ENCODE peak calls at places on chromosomes 1 and 21, in four cellular contexts. One of them, this sample, is unnamed.

GRCh38 chr1:204348197-204348596 is 11.5 kb downstream of the PLEKHA6 start:
- DNase-seq in IMR-90: no peak
- DNase-seq in heart left ventricle: no peak
- DNase-seq in prostate gland: no peak
- DNase-seq in this sample: no peak

GRCh38 chr1:40045182-40045581 is 4.7 kb downstream of the CAP1 start:
- DNase-seq in prostate gland: no peak
- DNase-seq in heart left ventricle: no peak
- DNase-seq in IMR-90: peak; percentile 47
- DNase-seq in this sample: no peak

GRCh38 chr21:34126269-34126668 is 52.9 kb downstream of the MRPS6 start:
- DNase-seq in IMR-90: peak; percentile 53
- DNase-seq in heart left ventricle: no peak
- DNase-seq in prostate gland: no peak
- DNase-seq in this sample: no peak

GRCh38 chr1:12244078-12244477 is 14.2 kb downstream of the VPS13D start:
- DNase-seq in prostate gland: no peak
- DNase-seq in heart left ventricle: no peak
- DNase-seq in IMR-90: no peak
- DNase-seq in this sample: no peak

GRCh38 chr1:182359645-182360044 is 31.9 kb downstream of the GLUL start:
- DNase-seq in prostate gland: no peak
- DNase-seq in heart left ventricle: no peak
- DNase-seq in IMR-90: no peak
- DNase-seq in this sample: no peak

GRCh38 chr1:3170566-3171453 is 101.8 kb downstream of the PRDM16 start:
- DNase-seq in heart left ventricle: peak; percentile 85
- DNase-seq in IMR-90: no peak
- DNase-seq in prostate gland: peak; percentile 80
- DNase-seq in this sample: peak; percentile 72

GRCh38 chr1:16446116-16446515 is 5.6 kb downstream of the NECAP2 start:
- DNase-seq in heart left ventricle: no peak
- DNase-seq in IMR-90: no peak
- DNase-seq in prostate gland: no peak
- DNase-seq in this sample: no peak

GRCh38 chr1:84020151-84020550 is 21.2 kb upstream of the TTLL7 start:
- DNase-seq in IMR-90: no peak
- DNase-seq in prostate gland: peak; percentile 74
- DNase-seq in heart left ventricle: no peak
- DNase-seq in this sample: no peak

GRCh38 chr1:202661136-202661845 is 49.0 kb downstream of the SYT2 start:
- DNase-seq in prostate gland: no peak
- DNase-seq in IMR-90: no peak
- DNase-seq in heart left ventricle: no peak
- DNase-seq in this sample: no peak

GRCh38 chr21:42424848-42425602 is 21.3 kb downstream of the UBASH3A start:
- DNase-seq in prostate gland: no peak
- DNase-seq in heart left ventricle: no peak
- DNase-seq in IMR-90: no peak
- DNase-seq in this sample: no peak

DNA sequence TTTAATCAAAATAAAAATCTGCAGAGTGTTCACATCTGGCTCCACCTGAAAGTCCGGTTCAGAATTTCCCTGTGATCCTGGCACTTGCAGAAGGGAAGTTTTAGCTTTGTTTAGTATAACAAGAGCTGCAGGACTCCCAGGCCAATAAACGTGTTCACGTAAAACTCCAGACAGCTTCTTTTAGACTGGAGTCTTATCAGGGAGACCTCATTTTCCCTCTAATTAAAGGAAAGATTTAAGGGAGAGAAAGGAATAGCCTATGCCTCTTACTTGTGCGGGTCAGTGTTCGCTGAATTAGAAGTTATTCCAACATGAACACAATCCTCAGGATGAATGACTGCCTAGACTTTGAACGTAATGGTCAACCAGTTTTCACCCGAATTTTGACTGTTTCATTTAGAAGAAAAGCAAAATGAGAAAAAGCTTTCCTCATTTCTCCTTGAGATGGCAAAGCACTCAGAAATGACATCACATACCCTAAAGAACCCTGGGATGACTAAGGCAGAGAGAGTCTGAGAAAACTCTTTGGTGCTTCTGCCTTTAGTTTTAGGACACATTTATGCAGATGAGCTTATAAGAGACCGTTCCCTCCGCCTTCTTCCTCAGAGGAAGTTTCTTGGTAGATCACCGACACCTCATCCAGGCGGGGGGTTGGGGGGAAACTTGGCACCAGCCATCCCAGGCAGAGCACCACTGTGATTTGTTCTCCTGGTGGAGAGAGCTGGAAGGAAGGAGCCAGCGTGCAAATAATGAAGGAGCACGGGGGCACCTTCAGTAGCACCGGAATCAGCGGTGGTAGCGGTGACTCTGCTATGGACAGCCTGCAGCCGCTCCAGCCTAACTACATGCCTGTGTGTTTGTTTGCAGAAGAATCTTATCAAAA is 202.1 kb upstream of the SGIP1 start:
- DNase-seq in prostate gland: peak; percentile 85
- DNase-seq in IMR-90: peak; percentile 85
- DNase-seq in heart left ventricle: peak; percentile 80
- DNase-seq in this sample: peak; percentile 55
- TF ChIP-seq POLR2A in prostate gland: peak; percentile 34
- TF ChIP-seq POLR2A in IMR-90: peak; percentile 24
- TF ChIP-seq POLR2A in heart left ventricle: peak; percentile 49
- TF ChIP-seq POLR2A in this sample: peak; percentile 18

DNA sequence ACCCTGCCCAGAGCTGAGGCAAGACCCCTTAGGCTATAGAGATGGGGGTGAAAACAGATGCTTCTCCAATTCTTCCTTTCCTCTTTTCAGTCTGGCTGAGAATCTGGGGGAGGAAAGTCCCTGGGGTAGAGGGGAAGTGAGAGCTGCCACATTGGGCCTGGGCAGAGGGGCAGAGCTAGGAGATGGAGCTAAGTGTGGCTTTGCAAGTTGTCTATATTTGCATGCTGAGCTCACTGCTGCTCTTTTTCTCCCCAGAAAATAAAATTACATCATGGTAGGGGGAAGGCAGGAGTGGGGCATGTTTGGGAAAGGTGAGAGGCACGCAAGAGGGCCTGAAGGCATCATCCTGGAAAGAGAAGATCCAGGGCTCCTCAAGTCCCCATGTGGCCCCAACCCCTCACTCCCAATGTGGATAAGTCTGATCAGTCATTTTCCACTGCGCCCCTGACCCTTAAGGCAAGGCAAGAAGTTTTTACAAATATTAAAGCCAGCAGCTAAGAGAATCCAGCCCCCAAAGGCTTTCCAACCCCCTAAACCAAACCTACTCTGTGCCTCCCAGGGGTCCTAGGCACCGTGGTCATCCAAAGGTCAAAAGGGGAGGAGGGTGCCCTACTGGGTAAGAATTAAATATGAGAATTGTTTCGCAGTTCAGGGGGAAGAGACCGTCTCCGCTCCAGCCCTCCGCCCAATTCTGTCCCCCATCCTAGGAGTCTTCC is 500 bp upstream of the PEA15 start:
- DNase-seq in heart left ventricle: no peak
- DNase-seq in prostate gland: no peak
- DNase-seq in IMR-90: no peak
- DNase-seq in this sample: no peak
- H3K4me1 ChIP-seq in heart left ventricle: peaks cover 48% of the 10 kb centered on the region
- H3K4me1 ChIP-seq in prostate gland: peaks cover 13% of the 10 kb centered on the region
- H3K4me1 ChIP-seq in IMR-90: peaks cover 36% of the 10 kb centered on the region
- H3K4me1 ChIP-seq in this sample: peaks cover 5% of the 10 kb centered on the region

DNA sequence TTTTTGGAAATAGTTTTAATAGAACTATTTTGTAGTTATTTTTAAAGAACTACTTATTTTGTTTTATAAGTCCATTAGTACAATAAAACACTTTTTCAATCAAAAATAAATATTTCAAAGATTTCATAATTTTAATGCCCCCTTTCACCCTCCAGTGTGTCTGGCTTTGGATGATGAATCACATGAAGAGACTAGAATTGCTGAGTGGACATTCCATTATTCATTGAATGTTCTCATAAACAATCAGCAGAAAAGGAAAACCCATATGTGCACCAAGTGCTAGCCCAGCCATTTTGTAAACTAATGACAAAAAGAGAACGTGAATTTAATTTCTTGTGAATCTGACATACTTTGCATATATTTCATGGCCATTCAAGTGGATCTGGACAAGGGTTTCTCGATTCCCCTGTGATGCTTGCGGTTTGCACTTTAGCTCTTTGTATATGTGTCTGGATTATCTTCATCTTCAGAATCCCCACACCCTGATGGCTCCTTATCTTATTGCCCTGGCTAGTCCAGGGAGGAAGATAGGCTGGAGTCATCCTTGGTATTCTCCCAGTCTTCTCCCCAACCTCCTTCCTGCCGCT is 20.7 kb upstream of the CHIA start:
- DNase-seq in heart left ventricle: no peak
- DNase-seq in IMR-90: no peak
- DNase-seq in prostate gland: no peak
- DNase-seq in this sample: no peak
- TF ChIP-seq POLR2A in heart left ventricle: no peak
- TF ChIP-seq POLR2A in IMR-90: no peak
- TF ChIP-seq POLR2A in prostate gland: no peak
- TF ChIP-seq POLR2A in this sample: no peak

GRCh38 chr1:5856246-5856815 is 135.9 kb downstream of the NPHP4 start:
- DNase-seq in heart left ventricle: no peak
- DNase-seq in prostate gland: no peak
- DNase-seq in IMR-90: peak; percentile 38
- DNase-seq in this sample: no peak

GRCh38 chr1:5855196-5855897 is 136.9 kb downstream of the NPHP4 start:
- DNase-seq in IMR-90: no peak
- DNase-seq in prostate gland: no peak
- DNase-seq in heart left ventricle: no peak
- DNase-seq in this sample: no peak

GRCh38 chr1:5858246-5858645 is 134.0 kb downstream of the NPHP4 start:
- DNase-seq in IMR-90: no peak
- DNase-seq in heart left ventricle: no peak
- DNase-seq in prostate gland: no peak
- DNase-seq in this sample: no peak

GRCh38 chr1:5857508-5858090 is 134.6 kb downstream of the NPHP4 start:
- DNase-seq in IMR-90: no peak
- DNase-seq in prostate gland: no peak
- DNase-seq in heart left ventricle: no peak
- DNase-seq in this sample: no peak

DNA sequence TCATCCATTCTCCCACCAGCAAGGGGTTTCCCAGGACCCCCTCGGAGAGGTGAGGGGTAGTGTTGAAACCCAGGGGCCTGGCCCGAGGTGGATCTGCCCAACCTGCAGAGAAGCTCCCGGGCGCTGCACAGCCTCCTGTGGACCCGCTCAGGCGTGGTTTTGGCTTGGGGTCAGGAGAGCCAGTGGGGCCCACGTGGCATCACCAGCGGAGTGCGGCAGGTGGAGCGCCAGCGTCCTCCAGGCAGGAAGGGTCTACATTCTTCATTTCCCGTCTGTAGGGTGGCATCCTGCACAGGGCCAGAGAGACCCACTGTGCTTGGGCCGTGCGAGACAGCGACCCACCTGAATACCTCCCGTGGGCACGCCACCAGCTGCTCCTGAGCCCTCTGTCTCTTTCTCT is 135.2 kb downstream of the NPHP4 start:
- DNase-seq in heart left ventricle: no peak
- DNase-seq in prostate gland: no peak
- DNase-seq in IMR-90: no peak
- DNase-seq in this sample: no peak
- H3K4me1 ChIP-seq in heart left ventricle: no peaks in the 10 kb centered on the region
- H3K4me1 ChIP-seq in prostate gland: no peaks in the 10 kb centered on the region
- H3K4me1 ChIP-seq in IMR-90: no peaks in the 10 kb centered on the region
- H3K4me1 ChIP-seq in this sample: no peaks in the 10 kb centered on the region

GRCh38 chr1:19121192-19121591 is 88.9 kb downstream of the UBR4 start:
- DNase-seq in IMR-90: no peak
- DNase-seq in prostate gland: no peak
- DNase-seq in heart left ventricle: no peak
- DNase-seq in this sample: no peak
- TF ChIP-seq POLR2A in IMR-90: no peak
- TF ChIP-seq POLR2A in prostate gland: no peak
- TF ChIP-seq POLR2A in heart left ventricle: no peak
- TF ChIP-seq POLR2A in this sample: no peak

GRCh38 chr1:26350343-26350700 is 3.6 kb downstream of the CRYBG2 start:
- DNase-seq in heart left ventricle: no peak
- DNase-seq in IMR-90: no peak
- DNase-seq in prostate gland: no peak
- DNase-seq in this sample: no peak
- H3K4me1 ChIP-seq in heart left ventricle: no peaks in the 10 kb centered on the region
- H3K4me1 ChIP-seq in IMR-90: peaks cover 9% of the 10 kb centered on the region
- H3K4me1 ChIP-seq in prostate gland: peaks cover 5% of the 10 kb centered on the region
- H3K4me1 ChIP-seq in this sample: no peaks in the 10 kb centered on the region

DNA sequence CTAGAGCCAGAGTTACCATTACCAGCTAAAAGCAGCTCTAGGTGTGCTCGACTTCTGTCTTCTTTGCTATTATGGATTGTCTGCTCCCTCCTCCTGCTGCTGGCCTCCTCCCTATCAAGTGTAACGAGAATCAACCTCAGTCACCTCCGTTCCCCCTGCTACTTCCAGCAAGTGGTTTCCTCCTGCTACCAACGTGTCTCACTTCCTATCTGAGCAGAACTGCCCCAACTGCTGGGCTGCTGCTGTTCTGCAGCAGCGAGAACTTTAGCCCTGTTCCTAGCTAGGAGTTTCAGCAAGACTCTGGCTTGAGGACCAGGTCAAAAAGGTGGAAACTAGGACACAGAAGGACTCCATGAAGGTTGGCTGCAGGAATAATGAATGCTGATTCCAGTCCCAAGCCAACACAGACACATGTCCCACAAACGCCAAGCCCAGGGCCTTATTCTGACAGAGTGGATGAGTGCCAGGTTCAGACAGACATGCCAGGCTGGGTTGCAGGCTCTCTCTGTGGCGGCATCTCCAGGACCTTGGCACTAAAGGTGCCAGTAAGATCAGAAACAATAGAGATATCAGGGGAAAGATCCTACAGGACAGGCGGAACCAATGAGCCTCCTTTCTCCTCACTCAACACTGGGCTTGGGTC is 46.9 kb downstream of the CD34 start:
- DNase-seq in IMR-90: no peak
- DNase-seq in heart left ventricle: no peak
- DNase-seq in prostate gland: no peak
- DNase-seq in this sample: no peak
- TF ChIP-seq POLR2A in IMR-90: no peak
- TF ChIP-seq POLR2A in heart left ventricle: no peak
- TF ChIP-seq POLR2A in prostate gland: no peak
- TF ChIP-seq POLR2A in this sample: no peak

DNA sequence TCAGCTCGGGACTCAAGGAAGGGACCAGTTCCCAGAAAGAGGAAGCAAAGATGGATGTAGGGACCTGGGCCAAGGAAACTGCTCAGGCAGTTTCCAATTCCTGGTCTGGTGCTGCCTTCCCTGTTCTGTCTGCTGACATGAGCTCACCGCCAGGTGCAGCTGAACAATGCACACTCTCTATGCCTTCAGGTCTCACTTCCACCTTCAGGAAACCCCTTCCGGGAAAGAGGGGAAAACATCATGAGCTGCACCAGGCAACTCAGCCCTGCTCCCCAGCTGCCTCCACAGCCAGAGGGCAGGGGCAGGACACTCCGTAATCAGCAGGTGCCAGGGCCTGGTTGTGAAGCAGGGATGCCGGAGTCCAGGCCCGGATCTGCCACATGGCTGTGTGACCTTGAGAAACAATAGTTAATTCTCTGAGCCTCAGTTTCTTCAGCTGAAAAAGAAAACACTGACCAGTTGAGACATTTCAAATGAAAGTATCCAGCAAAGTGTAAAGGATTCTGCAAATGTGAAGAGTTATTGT is 27.8 kb downstream of the SMIM12 start:
- DNase-seq in IMR-90: no peak
- DNase-seq in prostate gland: no peak
- DNase-seq in heart left ventricle: no peak
- DNase-seq in this sample: no peak
- H3K4me1 ChIP-seq in IMR-90: peaks cover 4% of the 10 kb centered on the region
- H3K4me1 ChIP-seq in prostate gland: no peaks in the 10 kb centered on the region
- H3K4me1 ChIP-seq in heart left ventricle: peaks cover 42% of the 10 kb centered on the region
- H3K4me1 ChIP-seq in this sample: no peaks in the 10 kb centered on the region

GRCh38 chr21:45549670-45550463 is 7.6 kb upstream of the SLC19A1 start:
- DNase-seq in heart left ventricle: no peak
- DNase-seq in prostate gland: no peak
- DNase-seq in IMR-90: no peak
- DNase-seq in this sample: no peak
- TF ChIP-seq POLR2A in heart left ventricle: no peak
- TF ChIP-seq POLR2A in prostate gland: no peak
- TF ChIP-seq POLR2A in IMR-90: no peak
- TF ChIP-seq POLR2A in this sample: no peak